ENCODE peak calls at places on chromosomes 2 and 18, in eight cellular contexts. F, M, U, Z, I, V, O and R are unnamed samples.

GRCh38 chr2:106997204-106997603 is 111.2 kb upstream of the ST6GAL2 start:
- DNase-seq in V (no peak), U (no peak), O (no peak), M (no peak), Z (no peak), F (no peak), I (no peak), R (no peak)

GRCh38 chr2:42851740-42852250 is 59.4 kb upstream of the HAAO start:
- DNase-seq in F (no peak), V (no peak), M (no peak), U (no peak), I (no peak), O (no peak), Z (no peak), R (no peak)

GRCh38 chr2:71546777-71547281 is 93.5 kb downstream of the DYSF start:
- DNase-seq in U (no peak), Z (no peak), O (no peak), M (no peak), I (no peak), V (no peak), F (no peak), R (no peak)

GRCh38 chr18:995641-996040 is 91.0 kb downstream of the ADCYAP1 start:
- DNase-seq in U (no peak), F (no peak), M (no peak), I (no peak), V (no peak), Z (no peak), O (no peak), R (no peak)

GRCh38 chr18:48022531-48023330 is 92.3 kb upstream of the SMAD2 start:
- DNase-seq in Z (no peak), U (no peak), V (peak), F (no peak), M (no peak), I (peak), O (peak), R (no peak)

GRCh38 chr2:205712508-205712907 is 30.2 kb downstream of the NRP2 start:
- DNase-seq in O (no peak), U (no peak), M (no peak), F (no peak), V (no peak), I (no peak), Z (no peak), R (no peak)

GRCh38 chr2:69397234-69397633 is 10.2 kb upstream of the GFPT1 start:
- DNase-seq in F (no peak), Z (no peak), V (no peak), I (no peak), M (no peak), U (no peak), O (no peak), R (no peak)

GRCh38 chr2:1153959-1154358 is 203.3 kb downstream of the SNTG2 start:
- DNase-seq in Z (no peak), U (no peak), V (no peak), F (no peak), O (no peak), I (no peak), M (no peak), R (no peak)

GRCh38 chr2:26952374-26952773 is 18.1 kb upstream of the MAPRE3 start:
- DNase-seq in M (no peak), U (no peak), I (no peak), V (no peak), O (no peak), F (no peak), Z (no peak), R (no peak)

GRCh38 chr18:77151791-77152517 is 19.4 kb upstream of the MBP start:
- DNase-seq in Z (no peak), M (no peak), U (no peak), V (no peak), O (no peak), I (no peak), F (no peak), R (no peak)

GRCh38 chr18:79905389-79905911 is 46.0 kb downstream of the SLC66A2 start:
- DNase-seq in I (no peak), U (no peak), Z (no peak), O (no peak), M (no peak), V (no peak), F (peak), R (no peak)

GRCh38 chr2:133476931-133477613 is 91.2 kb downstream of the NCKAP5 start:
- DNase-seq in U (no peak), I (no peak), Z (no peak), M (no peak), O (no peak), V (no peak), F (no peak), R (no peak)

GRCh38 chr2:182103531-182103930 is 117.9 kb downstream of the PPP1R1C start:
- DNase-seq in F (no peak), V (no peak), M (no peak), Z (no peak), O (no peak), I (no peak), U (no peak), R (no peak)

GRCh38 chr2:63734510-63734909 is 107.2 kb upstream of the UGP2 start:
- DNase-seq in M (no peak), O (no peak), V (no peak), I (no peak), F (no peak), U (no peak), Z (no peak), R (no peak)

GRCh38 chr2:166090900-166091299 is 36.9 kb downstream of the SCN1A start:
- DNase-seq in U (no peak), O (no peak), Z (no peak), I (no peak), M (no peak), V (no peak), F (no peak), R (no peak)

GRCh38 chr18:57542801-57543427 is 43.6 kb downstream of the FECH start:
- DNase-seq in I (no peak), O (no peak), V (no peak), F (no peak), M (no peak), U (no peak), Z (no peak), R (no peak)

GRCh38 chr2:30691948-30692828 is 115.1 kb downstream of the CAPN13 start:
- DNase-seq in U (no peak), M (no peak), F (peak), V (no peak), O (no peak), Z (no peak), I (no peak), R (no peak)

GRCh38 chr2:199455533-199456382 is 2.0 kb downstream of the SATB2 start:
- DNase-seq in I (peak), Z (no peak), U (no peak), F (peak), M (no peak), V (no peak), O (peak), R (no peak)

GRCh38 chr2:160203422-160203821 is 3.4 kb upstream of the ITGB6 start:
- DNase-seq in O (no peak), Z (no peak), U (no peak), V (no peak), I (no peak), M (no peak), F (no peak), R (no peak)

GRCh38 chr2:143558665-143559064 is 429.4 kb downstream of the ARHGAP15 start:
- DNase-seq in O (no peak), V (no peak), M (no peak), U (no peak), I (no peak), F (no peak), Z (no peak), R (no peak)

GRCh38 chr2:112142525-112143078 is 4.4 kb downstream of the FBLN7 start:
- DNase-seq in M (no peak), F (peak), Z (no peak), O (no peak), U (no peak), I (no peak), V (no peak), R (no peak)

GRCh38 chr2:54394392-54394791 is 61.7 kb upstream of the SPTBN1 start:
- DNase-seq in U (no peak), V (no peak), Z (no peak), O (no peak), I (no peak), M (no peak), F (no peak), R (no peak)

GRCh38 chr2:190984595-190984994 is 29.4 kb downstream of the STAT1 start:
- DNase-seq in O (no peak), I (no peak), Z (no peak), F (no peak), M (no peak), U (no peak), V (no peak), R (no peak)

GRCh38 chr2:149733936-149734685 is 146.5 kb upstream of the MMADHC start:
- DNase-seq in O (no peak), U (no peak), M (no peak), V (no peak), Z (no peak), F (no peak), I (no peak), R (no peak)

GRCh38 chr2:145597809-145598208 is 1077.9 kb upstream of the ZEB2 start:
- DNase-seq in M (no peak), U (no peak), Z (no peak), F (no peak), V (no peak), I (no peak), O (no peak), R (no peak)

GRCh38 chr2:217361491-217361890 is 501.6 kb upstream of the TNP1 start:
- DNase-seq in M (no peak), V (peak), Z (no peak), U (no peak), F (no peak), O (no peak), I (no peak), R (no peak)

GRCh38 chr2:60808330-60808801 is 52.3 kb downstream of the PAPOLG start:
- DNase-seq in V (no peak), M (no peak), I (no peak), Z (no peak), U (no peak), F (peak), O (no peak), R (peak)

GRCh38 chr18:6885992-6886823 is 156.7 kb downstream of the ARHGAP28 start:
- DNase-seq in O (peak), F (no peak), I (no peak), Z (no peak), V (no peak), M (peak), U (no peak), R (peak)

GRCh38 chr2:200042102-200042735 is 86.8 kb downstream of the MAIP1 start:
- DNase-seq in V (no peak), F (no peak), O (no peak), M (no peak), Z (no peak), I (no peak), U (no peak), R (no peak)

GRCh38 chr2:112942654-112943002 is 31.7 kb downstream of the IL37 start:
- DNase-seq in I (no peak), Z (no peak), V (no peak), O (no peak), U (no peak), M (no peak), F (no peak), R (no peak)

GRCh38 chr2:214174563-214174962 is 236.3 kb upstream of the VWC2L start:
- DNase-seq in Z (no peak), F (no peak), O (no peak), M (no peak), U (no peak), V (no peak), I (no peak), R (no peak)

GRCh38 chr2:212176151-212176550 is 362.5 kb downstream of the ERBB4 start:
- DNase-seq in V (no peak), O (no peak), Z (no peak), F (no peak), I (no peak), U (no peak), M (no peak), R (no peak)

GRCh38 chr2:46804794-46805193 is 110.8 kb downstream of the MCFD2 start:
- DNase-seq in U (no peak), O (no peak), V (no peak), Z (no peak), F (no peak), M (no peak), I (no peak), R (no peak)

GRCh38 chr18:58351776-58352175 is 277.1 kb downstream of the ALPK2 start:
- DNase-seq in O (no peak), Z (no peak), F (no peak), U (no peak), I (no peak), V (no peak), M (no peak), R (no peak)

GRCh38 chr2:27795868-27796277 is 24.4 kb downstream of the MRPL33 start:
- DNase-seq in U (no peak), V (no peak), M (no peak), O (no peak), I (no peak), Z (no peak), F (peak), R (no peak)

GRCh38 chr2:113920996-113921395 is 31.1 kb downstream of the ACTR3 start:
- DNase-seq in F (no peak), O (no peak), I (no peak), Z (no peak), U (no peak), M (no peak), V (no peak), R (no peak)

GRCh38 chr2:209872675-209873074 is 101.0 kb downstream of the UNC80 start:
- DNase-seq in V (no peak), Z (no peak), I (no peak), M (peak), U (no peak), F (peak), O (no peak), R (peak)